ENCODE peak calls at places on chromosomes 2 and 18, in five cellular contexts. One of them, this sample, is unnamed.

GRCh38 chr2:117293012-117293411 is 521.5 kb upstream of the DDX18 start:
- DNase-seq in hepatocyte: no peak
- DNase-seq in H9: no peak
- DNase-seq in ovary: no peak
- DNase-seq in breast epithelium: no peak
- DNase-seq in this sample: no peak

GRCh38 chr2:100019499-100019898 is 122.9 kb downstream of the AFF3 start:
- DNase-seq in hepatocyte: no peak
- DNase-seq in H9: no peak
- DNase-seq in ovary: no peak
- DNase-seq in breast epithelium: no peak
- DNase-seq in this sample: no peak

GRCh38 chr2:137254081-137254480 is 488.7 kb downstream of the THSD7B start:
- DNase-seq in hepatocyte: no peak
- DNase-seq in H9: no peak
- DNase-seq in ovary: no peak
- DNase-seq in breast epithelium: no peak
- DNase-seq in this sample: no peak

GRCh38 chr18:35705988-35706387 is 124.4 kb downstream of the GALNT1 start:
- DNase-seq in hepatocyte: no peak
- DNase-seq in H9: no peak
- DNase-seq in ovary: no peak
- DNase-seq in breast epithelium: no peak
- DNase-seq in this sample: no peak

GRCh38 chr2:231065966-231066365 is 9.3 kb downstream of the PSMD1 start:
- DNase-seq in hepatocyte: no peak
- DNase-seq in H9: no peak
- DNase-seq in ovary: no peak
- DNase-seq in breast epithelium: no peak
- DNase-seq in this sample: no peak

GRCh38 chr2:79717364-79718007 is 204.6 kb downstream of the CTNNA2 start:
- DNase-seq in hepatocyte: peak; percentile 23
- DNase-seq in H9: peak; percentile 45
- DNase-seq in ovary: no peak
- DNase-seq in breast epithelium: no peak
- DNase-seq in this sample: peak; percentile 3

GRCh38 chr2:222693837-222694236 is 22.4 kb downstream of the MOGAT1 start:
- DNase-seq in hepatocyte: peak; percentile 10
- DNase-seq in H9: no peak
- DNase-seq in ovary: no peak
- DNase-seq in breast epithelium: no peak
- DNase-seq in this sample: no peak

GRCh38 chr2:123245156-123245555 is 779.9 kb upstream of the CNTNAP5 start:
- DNase-seq in hepatocyte: no peak
- DNase-seq in H9: no peak
- DNase-seq in ovary: no peak
- DNase-seq in breast epithelium: no peak
- DNase-seq in this sample: no peak

GRCh38 chr2:205386109-205386508 is 296.2 kb upstream of the NRP2 start:
- DNase-seq in hepatocyte: no peak
- DNase-seq in H9: no peak
- DNase-seq in ovary: no peak
- DNase-seq in breast epithelium: no peak
- DNase-seq in this sample: peak; percentile 23

DNA sequence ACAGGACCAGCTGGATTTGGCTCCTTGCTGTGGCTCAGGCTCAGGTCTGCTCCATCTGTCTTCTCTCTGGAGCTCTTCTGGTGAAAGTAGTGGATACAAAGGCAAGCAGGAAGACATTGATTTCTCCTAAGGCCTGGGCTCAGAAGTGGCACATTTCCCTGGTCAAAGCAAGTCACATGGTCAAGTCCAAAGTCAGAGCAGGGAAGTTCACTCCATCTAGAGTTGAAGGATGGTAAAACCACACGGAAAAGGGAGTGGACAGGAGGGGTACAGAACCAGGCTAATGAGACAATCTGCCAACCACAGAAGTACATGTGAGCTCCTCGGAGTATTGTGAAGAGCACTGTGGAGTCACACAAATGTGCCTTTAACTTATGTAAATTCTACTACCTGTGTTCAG is 66.1 kb downstream of the MARCO start:
- DNase-seq in hepatocyte: no peak
- DNase-seq in H9: no peak
- DNase-seq in ovary: no peak
- DNase-seq in breast epithelium: no peak
- DNase-seq in this sample: no peak
- TF ChIP-seq CTCF in hepatocyte: no peak
- TF ChIP-seq CTCF in H9: peak; percentile 44
- TF ChIP-seq CTCF in ovary: no peak
- TF ChIP-seq CTCF in breast epithelium: no peak
- TF ChIP-seq CTCF in this sample: no peak

DNA sequence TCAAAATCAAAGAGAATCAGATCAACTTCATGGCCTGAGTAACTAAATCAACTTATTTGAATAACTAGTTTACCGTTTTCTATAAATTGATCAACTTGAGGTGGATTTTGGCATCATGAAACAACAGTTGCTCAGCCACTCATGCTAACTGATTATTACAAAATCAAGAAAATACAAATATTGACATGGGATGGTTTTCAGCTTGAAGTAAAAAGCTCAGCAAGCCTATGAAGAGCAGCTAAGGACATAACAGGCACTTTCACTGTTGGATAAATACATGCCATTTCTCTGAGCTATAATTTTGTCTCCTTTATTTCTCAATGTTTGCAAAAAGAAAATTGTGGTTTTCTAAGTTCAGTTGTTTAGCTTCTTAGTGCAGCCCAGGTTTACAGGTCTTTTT is 18.9 kb downstream of the SRD5A2 start:
- DNase-seq in hepatocyte: no peak
- DNase-seq in H9: no peak
- DNase-seq in ovary: no peak
- DNase-seq in breast epithelium: no peak
- DNase-seq in this sample: no peak
- TF ChIP-seq CTCF in hepatocyte: no peak
- TF ChIP-seq CTCF in H9: no peak
- TF ChIP-seq CTCF in ovary: no peak
- TF ChIP-seq CTCF in breast epithelium: no peak
- TF ChIP-seq CTCF in this sample: no peak

GRCh38 chr2:133434962-133435668 is 133.1 kb downstream of the NCKAP5 start:
- DNase-seq in hepatocyte: peak; percentile 64
- DNase-seq in H9: no peak
- DNase-seq in ovary: no peak
- DNase-seq in breast epithelium: no peak
- DNase-seq in this sample: peak; percentile 89

GRCh38 chr2:133433455-133434451 is 134.5 kb downstream of the NCKAP5 start:
- DNase-seq in hepatocyte: no peak
- DNase-seq in H9: no peak
- DNase-seq in ovary: no peak
- DNase-seq in breast epithelium: no peak
- DNase-seq in this sample: no peak

DNA sequence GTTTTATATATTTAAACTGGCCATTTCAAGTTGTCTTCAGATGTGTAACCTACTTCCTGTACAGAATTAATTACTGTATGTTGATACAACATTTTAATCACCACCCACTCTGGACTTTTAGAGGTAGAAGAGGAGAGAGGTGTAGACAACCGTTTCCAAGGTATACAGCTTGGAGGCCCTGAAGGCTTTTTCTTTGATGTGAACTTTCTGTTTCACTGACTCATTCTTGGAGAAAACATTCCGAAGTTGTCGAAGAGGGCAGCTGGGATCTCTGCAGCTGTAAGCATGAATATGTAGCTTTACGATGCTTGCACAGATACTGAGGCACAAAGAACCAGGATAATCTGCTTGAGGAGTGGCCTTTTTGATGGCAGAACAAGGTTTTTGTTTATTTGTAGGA is 137.0 kb downstream of the NCKAP5 start:
- DNase-seq in hepatocyte: peak; percentile 30
- DNase-seq in H9: no peak
- DNase-seq in ovary: no peak
- DNase-seq in breast epithelium: no peak
- DNase-seq in this sample: no peak
- TF ChIP-seq CTCF in hepatocyte: no peak
- TF ChIP-seq CTCF in H9: no peak
- TF ChIP-seq CTCF in ovary: no peak
- TF ChIP-seq CTCF in breast epithelium: no peak
- TF ChIP-seq CTCF in this sample: no peak

GRCh38 chr2:44715671-44716077 is 225.8 kb upstream of the SIX3 start:
- DNase-seq in hepatocyte: peak; percentile 17
- DNase-seq in H9: peak; percentile 50
- DNase-seq in ovary: no peak
- DNase-seq in breast epithelium: no peak
- DNase-seq in this sample: peak; percentile 47
- TF ChIP-seq CTCF in hepatocyte: peak; percentile 35
- TF ChIP-seq CTCF in H9: peak; percentile 80
- TF ChIP-seq CTCF in ovary: no peak
- TF ChIP-seq CTCF in breast epithelium: no peak
- TF ChIP-seq CTCF in this sample: peak; percentile 79